ENCODE peak calls at places on chromosomes 5 and 9, in five cellular contexts. One of them, this sample, is unnamed.

GRCh38 chr5:171623551-171624097 is 162.0 kb upstream of the SMIM23 start:
- DNase-seq in stimulated activated CD8-positive, alpha-beta memory T cell treated with anti-CD3 and anti-CD28 coated beads, Interleukin-12 subunit alpha, Interleukin-12 subunit beta, amount 100 ng/mL, for 4 hours: no peak
- DNase-seq in bronchial epithelial cell: no peak
- DNase-seq in T-helper 1 cell: no peak
- DNase-seq in activated CD4-positive, alpha-beta T cell treated with anti-CD3 and anti-CD28 coated beads, Interleukin-2, amount 50 U/mL, for 48 hours: no peak
- DNase-seq in this sample: peak

GRCh38 chr9:20640331-20641187 is 18.3 kb upstream of the MLLT3 start:
- DNase-seq in stimulated activated CD8-positive, alpha-beta memory T cell treated with anti-CD3 and anti-CD28 coated beads, Interleukin-12 subunit alpha, Interleukin-12 subunit beta, amount 100 ng/mL, for 4 hours: peak
- DNase-seq in bronchial epithelial cell: peak
- DNase-seq in T-helper 1 cell: peak
- DNase-seq in activated CD4-positive, alpha-beta T cell treated with anti-CD3 and anti-CD28 coated beads, Interleukin-2, amount 50 U/mL, for 48 hours: peak
- DNase-seq in this sample: peak

GRCh38 chr9:121499427-121500164 is at the start of gene GGTA1:
- DNase-seq in stimulated activated CD8-positive, alpha-beta memory T cell treated with anti-CD3 and anti-CD28 coated beads, Interleukin-12 subunit alpha, Interleukin-12 subunit beta, amount 100 ng/mL, for 4 hours: no peak
- DNase-seq in bronchial epithelial cell: peak
- DNase-seq in T-helper 1 cell: no peak
- DNase-seq in activated CD4-positive, alpha-beta T cell treated with anti-CD3 and anti-CD28 coated beads, Interleukin-2, amount 50 U/mL, for 48 hours: peak
- DNase-seq in this sample: peak

GRCh38 chr5:3301316-3301715 is 294.3 kb upstream of the IRX1 start:
- DNase-seq in stimulated activated CD8-positive, alpha-beta memory T cell treated with anti-CD3 and anti-CD28 coated beads, Interleukin-12 subunit alpha, Interleukin-12 subunit beta, amount 100 ng/mL, for 4 hours: no peak
- DNase-seq in bronchial epithelial cell: no peak
- DNase-seq in T-helper 1 cell: no peak
- DNase-seq in activated CD4-positive, alpha-beta T cell treated with anti-CD3 and anti-CD28 coated beads, Interleukin-2, amount 50 U/mL, for 48 hours: no peak
- DNase-seq in this sample: no peak

GRCh38 chr5:1883925-1884637 is 1.4 kb upstream of the IRX4 start:
- DNase-seq in stimulated activated CD8-positive, alpha-beta memory T cell treated with anti-CD3 and anti-CD28 coated beads, Interleukin-12 subunit alpha, Interleukin-12 subunit beta, amount 100 ng/mL, for 4 hours: no peak
- DNase-seq in bronchial epithelial cell: peak
- DNase-seq in T-helper 1 cell: no peak
- DNase-seq in activated CD4-positive, alpha-beta T cell treated with anti-CD3 and anti-CD28 coated beads, Interleukin-2, amount 50 U/mL, for 48 hours: no peak
- DNase-seq in this sample: no peak

GRCh38 chr9:119078015-119078414 is 291.2 kb downstream of the BRINP1 start:
- DNase-seq in stimulated activated CD8-positive, alpha-beta memory T cell treated with anti-CD3 and anti-CD28 coated beads, Interleukin-12 subunit alpha, Interleukin-12 subunit beta, amount 100 ng/mL, for 4 hours: no peak
- DNase-seq in bronchial epithelial cell: no peak
- DNase-seq in T-helper 1 cell: no peak
- DNase-seq in activated CD4-positive, alpha-beta T cell treated with anti-CD3 and anti-CD28 coated beads, Interleukin-2, amount 50 U/mL, for 48 hours: no peak
- DNase-seq in this sample: no peak

GRCh38 chr5:180601591-180602480 is 10.5 kb upstream of the SCGB3A1 start:
- DNase-seq in stimulated activated CD8-positive, alpha-beta memory T cell treated with anti-CD3 and anti-CD28 coated beads, Interleukin-12 subunit alpha, Interleukin-12 subunit beta, amount 100 ng/mL, for 4 hours: no peak
- DNase-seq in bronchial epithelial cell: no peak
- DNase-seq in T-helper 1 cell: no peak
- DNase-seq in activated CD4-positive, alpha-beta T cell treated with anti-CD3 and anti-CD28 coated beads, Interleukin-2, amount 50 U/mL, for 48 hours: no peak
- DNase-seq in this sample: no peak

GRCh38 chr5:50934343-50934742 is 267.9 kb downstream of the PARP8 start:
- DNase-seq in stimulated activated CD8-positive, alpha-beta memory T cell treated with anti-CD3 and anti-CD28 coated beads, Interleukin-12 subunit alpha, Interleukin-12 subunit beta, amount 100 ng/mL, for 4 hours: no peak
- DNase-seq in bronchial epithelial cell: no peak
- DNase-seq in T-helper 1 cell: no peak
- DNase-seq in activated CD4-positive, alpha-beta T cell treated with anti-CD3 and anti-CD28 coated beads, Interleukin-2, amount 50 U/mL, for 48 hours: no peak
- DNase-seq in this sample: no peak

GRCh38 chr5:109668668-109669422 is 20.9 kb upstream of the MAN2A1 start:
- DNase-seq in stimulated activated CD8-positive, alpha-beta memory T cell treated with anti-CD3 and anti-CD28 coated beads, Interleukin-12 subunit alpha, Interleukin-12 subunit beta, amount 100 ng/mL, for 4 hours: no peak
- DNase-seq in bronchial epithelial cell: no peak
- DNase-seq in T-helper 1 cell: no peak
- DNase-seq in activated CD4-positive, alpha-beta T cell treated with anti-CD3 and anti-CD28 coated beads, Interleukin-2, amount 50 U/mL, for 48 hours: no peak
- DNase-seq in this sample: no peak

GRCh38 chr9:22992781-22993180 is 546.2 kb downstream of the DMRTA1 start:
- DNase-seq in stimulated activated CD8-positive, alpha-beta memory T cell treated with anti-CD3 and anti-CD28 coated beads, Interleukin-12 subunit alpha, Interleukin-12 subunit beta, amount 100 ng/mL, for 4 hours: no peak
- DNase-seq in bronchial epithelial cell: peak
- DNase-seq in T-helper 1 cell: no peak
- DNase-seq in activated CD4-positive, alpha-beta T cell treated with anti-CD3 and anti-CD28 coated beads, Interleukin-2, amount 50 U/mL, for 48 hours: no peak
- DNase-seq in this sample: peak

GRCh38 chr5:2136728-2137333 is 254.1 kb upstream of the IRX4 start:
- DNase-seq in stimulated activated CD8-positive, alpha-beta memory T cell treated with anti-CD3 and anti-CD28 coated beads, Interleukin-12 subunit alpha, Interleukin-12 subunit beta, amount 100 ng/mL, for 4 hours: no peak
- DNase-seq in bronchial epithelial cell: no peak
- DNase-seq in T-helper 1 cell: no peak
- DNase-seq in activated CD4-positive, alpha-beta T cell treated with anti-CD3 and anti-CD28 coated beads, Interleukin-2, amount 50 U/mL, for 48 hours: peak
- DNase-seq in this sample: no peak

GRCh38 chr5:55829956-55830355 is 21.2 kb upstream of the IL31RA start:
- DNase-seq in stimulated activated CD8-positive, alpha-beta memory T cell treated with anti-CD3 and anti-CD28 coated beads, Interleukin-12 subunit alpha, Interleukin-12 subunit beta, amount 100 ng/mL, for 4 hours: no peak
- DNase-seq in bronchial epithelial cell: peak
- DNase-seq in T-helper 1 cell: peak
- DNase-seq in activated CD4-positive, alpha-beta T cell treated with anti-CD3 and anti-CD28 coated beads, Interleukin-2, amount 50 U/mL, for 48 hours: no peak
- DNase-seq in this sample: peak

GRCh38 chr9:34825780-34826179 is 115.8 kb upstream of the CCL21 start:
- DNase-seq in stimulated activated CD8-positive, alpha-beta memory T cell treated with anti-CD3 and anti-CD28 coated beads, Interleukin-12 subunit alpha, Interleukin-12 subunit beta, amount 100 ng/mL, for 4 hours: no peak
- DNase-seq in bronchial epithelial cell: no peak
- DNase-seq in T-helper 1 cell: no peak
- DNase-seq in activated CD4-positive, alpha-beta T cell treated with anti-CD3 and anti-CD28 coated beads, Interleukin-2, amount 50 U/mL, for 48 hours: no peak
- DNase-seq in this sample: no peak

GRCh38 chr5:131536211-131536826 is 98.7 kb downstream of the RAPGEF6 start:
- DNase-seq in stimulated activated CD8-positive, alpha-beta memory T cell treated with anti-CD3 and anti-CD28 coated beads, Interleukin-12 subunit alpha, Interleukin-12 subunit beta, amount 100 ng/mL, for 4 hours: no peak
- DNase-seq in bronchial epithelial cell: no peak
- DNase-seq in T-helper 1 cell: peak
- DNase-seq in activated CD4-positive, alpha-beta T cell treated with anti-CD3 and anti-CD28 coated beads, Interleukin-2, amount 50 U/mL, for 48 hours: no peak
- DNase-seq in this sample: peak

GRCh38 chr5:57626703-57627102 is 144.1 kb upstream of the ACTBL2 start:
- DNase-seq in stimulated activated CD8-positive, alpha-beta memory T cell treated with anti-CD3 and anti-CD28 coated beads, Interleukin-12 subunit alpha, Interleukin-12 subunit beta, amount 100 ng/mL, for 4 hours: no peak
- DNase-seq in bronchial epithelial cell: no peak
- DNase-seq in T-helper 1 cell: no peak
- DNase-seq in activated CD4-positive, alpha-beta T cell treated with anti-CD3 and anti-CD28 coated beads, Interleukin-2, amount 50 U/mL, for 48 hours: no peak
- DNase-seq in this sample: no peak

GRCh38 chr5:76615759-76616158 is 7.4 kb downstream of the F2RL2 start:
- DNase-seq in stimulated activated CD8-positive, alpha-beta memory T cell treated with anti-CD3 and anti-CD28 coated beads, Interleukin-12 subunit alpha, Interleukin-12 subunit beta, amount 100 ng/mL, for 4 hours: no peak
- DNase-seq in bronchial epithelial cell: no peak
- DNase-seq in T-helper 1 cell: no peak
- DNase-seq in activated CD4-positive, alpha-beta T cell treated with anti-CD3 and anti-CD28 coated beads, Interleukin-2, amount 50 U/mL, for 48 hours: no peak
- DNase-seq in this sample: peak

GRCh38 chr9:99253772-99254431 is 31.8 kb downstream of the SEC61B start:
- DNase-seq in stimulated activated CD8-positive, alpha-beta memory T cell treated with anti-CD3 and anti-CD28 coated beads, Interleukin-12 subunit alpha, Interleukin-12 subunit beta, amount 100 ng/mL, for 4 hours: peak
- DNase-seq in bronchial epithelial cell: no peak
- DNase-seq in T-helper 1 cell: peak
- DNase-seq in activated CD4-positive, alpha-beta T cell treated with anti-CD3 and anti-CD28 coated beads, Interleukin-2, amount 50 U/mL, for 48 hours: peak
- DNase-seq in this sample: no peak

GRCh38 chr5:135999396-136000139 is 29.2 kb upstream of the TGFBI start:
- DNase-seq in stimulated activated CD8-positive, alpha-beta memory T cell treated with anti-CD3 and anti-CD28 coated beads, Interleukin-12 subunit alpha, Interleukin-12 subunit beta, amount 100 ng/mL, for 4 hours: no peak
- DNase-seq in bronchial epithelial cell: peak
- DNase-seq in T-helper 1 cell: no peak
- DNase-seq in activated CD4-positive, alpha-beta T cell treated with anti-CD3 and anti-CD28 coated beads, Interleukin-2, amount 50 U/mL, for 48 hours: no peak
- DNase-seq in this sample: peak

GRCh38 chr5:137629646-137630045 is 106.2 kb downstream of the KLHL3 start:
- DNase-seq in stimulated activated CD8-positive, alpha-beta memory T cell treated with anti-CD3 and anti-CD28 coated beads, Interleukin-12 subunit alpha, Interleukin-12 subunit beta, amount 100 ng/mL, for 4 hours: no peak
- DNase-seq in bronchial epithelial cell: peak
- DNase-seq in T-helper 1 cell: peak
- DNase-seq in activated CD4-positive, alpha-beta T cell treated with anti-CD3 and anti-CD28 coated beads, Interleukin-2, amount 50 U/mL, for 48 hours: no peak
- DNase-seq in this sample: peak

GRCh38 chr5:127521138-127521770 is 3.8 kb downstream of the PRRC1 start:
- DNase-seq in stimulated activated CD8-positive, alpha-beta memory T cell treated with anti-CD3 and anti-CD28 coated beads, Interleukin-12 subunit alpha, Interleukin-12 subunit beta, amount 100 ng/mL, for 4 hours: no peak
- DNase-seq in bronchial epithelial cell: no peak
- DNase-seq in T-helper 1 cell: no peak
- DNase-seq in activated CD4-positive, alpha-beta T cell treated with anti-CD3 and anti-CD28 coated beads, Interleukin-2, amount 50 U/mL, for 48 hours: no peak
- DNase-seq in this sample: no peak

GRCh38 chr5:147973086-147973485 is 66.7 kb upstream of the C5orf46 start:
- DNase-seq in stimulated activated CD8-positive, alpha-beta memory T cell treated with anti-CD3 and anti-CD28 coated beads, Interleukin-12 subunit alpha, Interleukin-12 subunit beta, amount 100 ng/mL, for 4 hours: no peak
- DNase-seq in bronchial epithelial cell: no peak
- DNase-seq in T-helper 1 cell: no peak
- DNase-seq in activated CD4-positive, alpha-beta T cell treated with anti-CD3 and anti-CD28 coated beads, Interleukin-2, amount 50 U/mL, for 48 hours: no peak
- DNase-seq in this sample: no peak

GRCh38 chr5:92835712-92836111 is 745.3 kb downstream of the NR2F1-AS1 start:
- DNase-seq in stimulated activated CD8-positive, alpha-beta memory T cell treated with anti-CD3 and anti-CD28 coated beads, Interleukin-12 subunit alpha, Interleukin-12 subunit beta, amount 100 ng/mL, for 4 hours: no peak
- DNase-seq in bronchial epithelial cell: no peak
- DNase-seq in T-helper 1 cell: no peak
- DNase-seq in activated CD4-positive, alpha-beta T cell treated with anti-CD3 and anti-CD28 coated beads, Interleukin-2, amount 50 U/mL, for 48 hours: no peak
- DNase-seq in this sample: no peak

GRCh38 chr5:33854733-33855151 is 37.0 kb downstream of the ADAMTS12 start:
- DNase-seq in stimulated activated CD8-positive, alpha-beta memory T cell treated with anti-CD3 and anti-CD28 coated beads, Interleukin-12 subunit alpha, Interleukin-12 subunit beta, amount 100 ng/mL, for 4 hours: no peak
- DNase-seq in bronchial epithelial cell: no peak
- DNase-seq in T-helper 1 cell: no peak
- DNase-seq in activated CD4-positive, alpha-beta T cell treated with anti-CD3 and anti-CD28 coated beads, Interleukin-2, amount 50 U/mL, for 48 hours: no peak
- DNase-seq in this sample: peak

This sample was measured in kidney tubule cell.